ENCODE peak calls at places on chromosome 16, in ten cellular contexts. One of them, this sample, is unnamed.

GRCh38 chr16:55248058-55248457 is 75.9 kb upstream of the IRX6 start:
- DNase-seq in SJSA1: no peak
- DNase-seq in mucosa of descending colon: no peak
- DNase-seq in EL: no peak
- DNase-seq in Panc1: no peak
- DNase-seq in OCI-LY7: no peak
- DNase-seq in stimulated activated CD8-positive, alpha-beta memory T cell treated with anti-CD3 and anti-CD28 coated beads, Interleukin-4, amount 100 ng/mL, for 1 hour: no peak
- DNase-seq in fibroblast of the aortic adventitia: no peak
- DNase-seq in AG04450: no peak
- DNase-seq in left ventricle myocardium inferior: no peak
- DNase-seq in this sample: no peak

GRCh38 chr16:2524339-2524938 is 4.3 kb downstream of the AMDHD2 start:
- DNase-seq in Panc1: no peak
- DNase-seq in left ventricle myocardium inferior: no peak
- DNase-seq in EL: no peak
- DNase-seq in mucosa of descending colon: no peak
- DNase-seq in fibroblast of the aortic adventitia: no peak
- DNase-seq in OCI-LY7: no peak
- DNase-seq in AG04450: no peak
- DNase-seq in SJSA1: no peak
- DNase-seq in stimulated activated CD8-positive, alpha-beta memory T cell treated with anti-CD3 and anti-CD28 coated beads, Interleukin-4, amount 100 ng/mL, for 1 hour: no peak
- DNase-seq in this sample: no peak

GRCh38 chr16:66406534-66407368 is 20.3 kb upstream of the BEAN1 start:
- DNase-seq in stimulated activated CD8-positive, alpha-beta memory T cell treated with anti-CD3 and anti-CD28 coated beads, Interleukin-4, amount 100 ng/mL, for 1 hour: peak; percentile 86
- DNase-seq in EL: peak; percentile 79
- DNase-seq in mucosa of descending colon: peak; percentile 82
- DNase-seq in Panc1: peak; percentile 18
- DNase-seq in SJSA1: peak; percentile 76
- DNase-seq in AG04450: no peak
- DNase-seq in fibroblast of the aortic adventitia: peak; percentile 70
- DNase-seq in OCI-LY7: peak; percentile 82
- DNase-seq in left ventricle myocardium inferior: peak; percentile 89
- DNase-seq in this sample: no peak

GRCh38 chr16:75234856-75235696 is 16.3 kb downstream of the CTRB1 start:
- DNase-seq in EL: no peak
- DNase-seq in fibroblast of the aortic adventitia: no peak
- DNase-seq in Panc1: no peak
- DNase-seq in SJSA1: no peak
- DNase-seq in AG04450: no peak
- DNase-seq in left ventricle myocardium inferior: no peak
- DNase-seq in mucosa of descending colon: peak; percentile 51
- DNase-seq in stimulated activated CD8-positive, alpha-beta memory T cell treated with anti-CD3 and anti-CD28 coated beads, Interleukin-4, amount 100 ng/mL, for 1 hour: no peak
- DNase-seq in OCI-LY7: no peak
- DNase-seq in this sample: no peak

GRCh38 chr16:84358601-84359295 is 9.6 kb upstream of the ATP2C2 start:
- DNase-seq in SJSA1: no peak
- DNase-seq in fibroblast of the aortic adventitia: no peak
- DNase-seq in stimulated activated CD8-positive, alpha-beta memory T cell treated with anti-CD3 and anti-CD28 coated beads, Interleukin-4, amount 100 ng/mL, for 1 hour: no peak
- DNase-seq in EL: no peak
- DNase-seq in mucosa of descending colon: peak; percentile 51
- DNase-seq in left ventricle myocardium inferior: no peak
- DNase-seq in OCI-LY7: no peak
- DNase-seq in Panc1: no peak
- DNase-seq in AG04450: no peak
- DNase-seq in this sample: no peak

GRCh38 chr16:63410594-63410993 is 1374.4 kb upstream of the CDH8 start:
- DNase-seq in AG04450: no peak
- DNase-seq in fibroblast of the aortic adventitia: no peak
- DNase-seq in stimulated activated CD8-positive, alpha-beta memory T cell treated with anti-CD3 and anti-CD28 coated beads, Interleukin-4, amount 100 ng/mL, for 1 hour: no peak
- DNase-seq in OCI-LY7: no peak
- DNase-seq in Panc1: no peak
- DNase-seq in left ventricle myocardium inferior: no peak
- DNase-seq in mucosa of descending colon: no peak
- DNase-seq in SJSA1: no peak
- DNase-seq in EL: no peak
- DNase-seq in this sample: no peak

GRCh38 chr16:50354629-50355456 is 13.9 kb downstream of the BRD7 start:
- DNase-seq in SJSA1: peak; percentile 39
- DNase-seq in AG04450: no peak
- DNase-seq in left ventricle myocardium inferior: no peak
- DNase-seq in fibroblast of the aortic adventitia: peak; percentile 50
- DNase-seq in mucosa of descending colon: no peak
- DNase-seq in Panc1: no peak
- DNase-seq in EL: peak; percentile 8
- DNase-seq in stimulated activated CD8-positive, alpha-beta memory T cell treated with anti-CD3 and anti-CD28 coated beads, Interleukin-4, amount 100 ng/mL, for 1 hour: no peak
- DNase-seq in OCI-LY7: peak; percentile 56
- DNase-seq in this sample: no peak

GRCh38 chr16:67538666-67539101 is 10.1 kb downstream of the RIPOR1 start:
- DNase-seq in EL: peak; percentile 74
- DNase-seq in mucosa of descending colon: no peak
- DNase-seq in SJSA1: no peak
- DNase-seq in OCI-LY7: no peak
- DNase-seq in left ventricle myocardium inferior: no peak
- DNase-seq in AG04450: no peak
- DNase-seq in fibroblast of the aortic adventitia: peak; percentile 62
- DNase-seq in stimulated activated CD8-positive, alpha-beta memory T cell treated with anti-CD3 and anti-CD28 coated beads, Interleukin-4, amount 100 ng/mL, for 1 hour: no peak
- DNase-seq in Panc1: no peak
- DNase-seq in this sample: no peak

GRCh38 chr16:57863434-57864160 is 61.3 kb upstream of the KIFC3 start:
- DNase-seq in AG04450: peak; percentile 45
- DNase-seq in mucosa of descending colon: no peak
- DNase-seq in stimulated activated CD8-positive, alpha-beta memory T cell treated with anti-CD3 and anti-CD28 coated beads, Interleukin-4, amount 100 ng/mL, for 1 hour: no peak
- DNase-seq in fibroblast of the aortic adventitia: peak; percentile 86
- DNase-seq in left ventricle myocardium inferior: peak; percentile 45
- DNase-seq in SJSA1: peak; percentile 71
- DNase-seq in Panc1: peak; percentile 42
- DNase-seq in EL: peak; percentile 81
- DNase-seq in OCI-LY7: no peak
- DNase-seq in this sample: peak; percentile 29

GRCh38 chr16:89471225-89471624 is 19.1 kb downstream of the ANKRD11 start:
- DNase-seq in OCI-LY7: no peak
- DNase-seq in stimulated activated CD8-positive, alpha-beta memory T cell treated with anti-CD3 and anti-CD28 coated beads, Interleukin-4, amount 100 ng/mL, for 1 hour: no peak
- DNase-seq in SJSA1: no peak
- DNase-seq in mucosa of descending colon: no peak
- DNase-seq in Panc1: no peak
- DNase-seq in left ventricle myocardium inferior: no peak
- DNase-seq in fibroblast of the aortic adventitia: peak; percentile 71
- DNase-seq in AG04450: peak; percentile 60
- DNase-seq in EL: peak; percentile 87
- DNase-seq in this sample: no peak

GRCh38 chr16:73053379-73054130 is 5.6 kb upstream of the ZFHX3 start:
- DNase-seq in Panc1: no peak
- DNase-seq in SJSA1: peak; percentile 96
- DNase-seq in OCI-LY7: no peak
- DNase-seq in AG04450: no peak
- DNase-seq in left ventricle myocardium inferior: no peak
- DNase-seq in stimulated activated CD8-positive, alpha-beta memory T cell treated with anti-CD3 and anti-CD28 coated beads, Interleukin-4, amount 100 ng/mL, for 1 hour: no peak
- DNase-seq in fibroblast of the aortic adventitia: peak; percentile 58
- DNase-seq in mucosa of descending colon: no peak
- DNase-seq in EL: peak; percentile 53
- DNase-seq in this sample: no peak

GRCh38 chr16:73017321-73017720 is 30.6 kb downstream of the ZFHX3 start:
- DNase-seq in fibroblast of the aortic adventitia: no peak
- DNase-seq in EL: no peak
- DNase-seq in stimulated activated CD8-positive, alpha-beta memory T cell treated with anti-CD3 and anti-CD28 coated beads, Interleukin-4, amount 100 ng/mL, for 1 hour: no peak
- DNase-seq in SJSA1: no peak
- DNase-seq in Panc1: no peak
- DNase-seq in mucosa of descending colon: no peak
- DNase-seq in OCI-LY7: no peak
- DNase-seq in AG04450: no peak
- DNase-seq in left ventricle myocardium inferior: no peak
- DNase-seq in this sample: no peak

GRCh38 chr16:87924937-87925670 is 11.2 kb downstream of the CA5A start:
- DNase-seq in SJSA1: no peak
- DNase-seq in stimulated activated CD8-positive, alpha-beta memory T cell treated with anti-CD3 and anti-CD28 coated beads, Interleukin-4, amount 100 ng/mL, for 1 hour: no peak
- DNase-seq in OCI-LY7: no peak
- DNase-seq in fibroblast of the aortic adventitia: no peak
- DNase-seq in AG04450: no peak
- DNase-seq in EL: no peak
- DNase-seq in left ventricle myocardium inferior: peak; percentile 46
- DNase-seq in mucosa of descending colon: no peak
- DNase-seq in Panc1: no peak
- DNase-seq in this sample: no peak

GRCh38 chr16:17529982-17530760 is 59.4 kb upstream of the XYLT1 start:
- DNase-seq in left ventricle myocardium inferior: no peak
- DNase-seq in AG04450: no peak
- DNase-seq in SJSA1: no peak
- DNase-seq in fibroblast of the aortic adventitia: no peak
- DNase-seq in EL: no peak
- DNase-seq in Panc1: no peak
- DNase-seq in stimulated activated CD8-positive, alpha-beta memory T cell treated with anti-CD3 and anti-CD28 coated beads, Interleukin-4, amount 100 ng/mL, for 1 hour: no peak
- DNase-seq in OCI-LY7: no peak
- DNase-seq in mucosa of descending colon: no peak
- DNase-seq in this sample: no peak

GRCh38 chr16:4870138-4870671 is 22.9 kb downstream of the UBN1 start:
- DNase-seq in mucosa of descending colon: no peak
- DNase-seq in Panc1: no peak
- DNase-seq in left ventricle myocardium inferior: no peak
- DNase-seq in OCI-LY7: no peak
- DNase-seq in fibroblast of the aortic adventitia: no peak
- DNase-seq in AG04450: no peak
- DNase-seq in stimulated activated CD8-positive, alpha-beta memory T cell treated with anti-CD3 and anti-CD28 coated beads, Interleukin-4, amount 100 ng/mL, for 1 hour: no peak
- DNase-seq in EL: no peak
- DNase-seq in SJSA1: no peak
- DNase-seq in this sample: no peak

GRCh38 chr16:48955791-48956190 is 325.8 kb downstream of the CBLN1 start:
- DNase-seq in Panc1: no peak
- DNase-seq in AG04450: no peak
- DNase-seq in left ventricle myocardium inferior: no peak
- DNase-seq in mucosa of descending colon: no peak
- DNase-seq in stimulated activated CD8-positive, alpha-beta memory T cell treated with anti-CD3 and anti-CD28 coated beads, Interleukin-4, amount 100 ng/mL, for 1 hour: no peak
- DNase-seq in OCI-LY7: no peak
- DNase-seq in SJSA1: no peak
- DNase-seq in EL: no peak
- DNase-seq in fibroblast of the aortic adventitia: no peak
- DNase-seq in this sample: no peak

This sample was measured in glomerular endothelial cell.